ENCODE peak calls at places on chromosomes 4 and X, in eight cellular contexts. N, S, T, U, J, H, P and O are unnamed samples.

GRCh38 chr4:74230902-74231499 is 73.1 kb downstream of the MTHFD2L start:
- DNase-seq in J (no peak), P (no peak), T (peak), U (no peak), S (no peak), N (no peak), H (no peak), O (no peak)

GRCh38 chr4:103046416-103047290 is 27.1 kb upstream of the SLC9B1 start:
- DNase-seq in S (peak), U (peak), T (peak), P (peak), N (peak), H (peak), J (no peak), O (no peak)

GRCh38 chr4:112637552-112637866 is 566 bp downstream of the LARP7 start:
- DNase-seq in J (no peak), T (no peak), S (no peak), P (no peak), H (no peak), U (no peak), N (no peak), O (no peak)

GRCh38 chr4:174554329-174554728 is 32.0 kb upstream of the HPGD start:
- DNase-seq in U (no peak), T (no peak), J (no peak), S (no peak), H (no peak), P (no peak), N (no peak), O (no peak)

GRCh38 chrX:150692837-150693781 is at the start of gene MTMR1:
- DNase-seq in P (peak), H (peak), T (peak), J (peak), N (peak), S (no peak), U (no peak), O (no peak)

GRCh38 chr4:54165438-54165837 is 63.7 kb upstream of the PDGFRA start:
- DNase-seq in J (no peak), U (peak), P (no peak), H (no peak), S (no peak), N (no peak), T (peak), O (no peak)

GRCh38 chr4:73416423-73417087 is 12.5 kb downstream of the ALB start:
- DNase-seq in P (no peak), J (no peak), S (no peak), N (no peak), H (no peak), U (no peak), T (no peak), O (no peak)

GRCh38 chrX:40462797-40463196 is 118.0 kb upstream of the ATP6AP2 start:
- DNase-seq in H (no peak), U (no peak), S (no peak), T (no peak), N (no peak), J (no peak), P (no peak), O (no peak)

GRCh38 chrX:1185556-1185955 is 26.9 kb downstream of the CRLF2 start:
- DNase-seq in N (no peak), P (no peak), U (no peak), S (no peak), H (no peak), T (no peak), J (no peak), O (no peak)

GRCh38 chr4:176726803-176727202 is 65.9 kb downstream of the VEGFC start:
- DNase-seq in S (no peak), U (no peak), H (no peak), J (no peak), N (no peak), T (no peak), P (no peak), O (no peak)